ENCODE peak calls at places on chromosomes 3 and 15, in five cellular contexts. P is breast epithelium, A is NCI-H524 treated with DMSO at 0.1 percent for 48 hours, F is Kasumi-1, G is Right ventricle myocardium superior. N is an unnamed sample.

GRCh38 chr3:197337656-197338055 is 39.2 kb upstream of the DLG1 start:
- DNase-seq in F (no peak), G (no peak), P (no peak), A (no peak), N (no peak)

GRCh38 chr3:14358426-14359211 is 43.8 kb upstream of the SLC6A6 start:
- DNase-seq in F (no peak), A (no peak), G (peak), P (peak), N (no peak)

GRCh38 chr3:194205675-194206133 is 69.8 kb downstream of the HES1 start:
- DNase-seq in G (no peak), P (no peak), A (no peak), F (peak), N (peak)

GRCh38 chr15:91967935-91968605 is 114.6 kb downstream of the SLCO3A1 start:
- DNase-seq in P (no peak), A (no peak), F (no peak), G (no peak), N (no peak)

GRCh38 chr3:41705893-41706292 is 256.0 kb downstream of the ULK4 start:
- DNase-seq in G (no peak), P (no peak), F (no peak), A (no peak), N (no peak)

GRCh38 chr3:115478359-115478758 is 145.0 kb upstream of the GAP43 start:
- DNase-seq in A (no peak), G (no peak), F (peak), P (no peak), N (peak)

GRCh38 chr3:78728406-78729145 is 1039.2 kb downstream of the ROBO1 start:
- DNase-seq in P (no peak), G (peak), F (no peak), A (peak), N (no peak)

GRCh38 chr15:68252925-68253534 is 23.5 kb upstream of the CLN6 start:
- DNase-seq in A (peak), G (no peak), F (peak), P (no peak), N (peak)

GRCh38 chr3:185473290-185473815 is 25.5 kb downstream of the TMEM41A start:
- DNase-seq in P (no peak), F (no peak), A (no peak), G (no peak), N (peak)

GRCh38 chr3:178100881-178101280 is 435.4 kb upstream of the KCNMB2 start:
- DNase-seq in P (no peak), A (no peak), F (no peak), G (no peak), N (peak)

GRCh38 chr3:197811343-197811742 is 20.3 kb downstream of the LRCH3 start:
- DNase-seq in A (no peak), P (no peak), F (no peak), G (peak), N (no peak)

GRCh38 chr3:133258358-133258757 is 141.5 kb upstream of the BFSP2 start:
- DNase-seq in P (no peak), F (no peak), G (no peak), A (no peak), N (no peak)

GRCh38 chr3:162743091-162743490 is 1246.5 kb downstream of the OTOL1 start:
- DNase-seq in G (no peak), F (no peak), A (no peak), P (no peak), N (no peak)

GRCh38 chr3:118970819-118971218 is 63.8 kb downstream of the IGSF11 start:
- DNase-seq in F (no peak), P (no peak), G (peak), A (peak), N (no peak)

GRCh38 chr15:37394402-37395099 is 294.2 kb upstream of the MEIS2 start:
- DNase-seq in F (no peak), A (no peak), G (no peak), P (no peak), N (no peak)

GRCh38 chr3:11482024-11482423 is 161.7 kb downstream of the VGLL4 start:
- DNase-seq in G (peak), P (no peak), F (no peak), A (no peak), N (no peak)

GRCh38 chr15:22967084-22967770 is 12.9 kb downstream of the CYFIP1 start:
- DNase-seq in F (no peak), A (no peak), P (no peak), G (no peak), N (no peak)

GRCh38 chr3:114660124-114660523 is 366.3 kb downstream of the TIGIT start:
- DNase-seq in A (no peak), G (peak), P (no peak), F (no peak), N (no peak)

GRCh38 chr3:66362541-66362941 is 138.3 kb downstream of the LRIG1 start:
- DNase-seq in G (no peak), F (no peak), A (no peak), P (no peak), N (no peak)

GRCh38 chr3:151863611-151864010 is 9.8 kb upstream of the SUCNR1 start:
- DNase-seq in F (no peak), A (no peak), G (no peak), P (no peak), N (no peak)

GRCh38 chr3:48426401-48426909 is 3.4 kb downstream of the PLXNB1 start:
- DNase-seq in G (peak), P (no peak), F (no peak), A (no peak), N (no peak)

GRCh38 chr3:129226374-129226773 is 23.0 kb upstream of the COPG1 start:
- DNase-seq in F (peak), A (no peak), G (peak), P (peak), N (peak)

N was measured in OCI-M1.